ENCODE peak calls at places on chromosomes 3 and 15, in seven cellular contexts. One of them, this sample, is unnamed.

GRCh38 chr3:78907367-78907766 is 860.4 kb downstream of the ROBO1 start:
- DNase-seq in WTC11: no peak
- DNase-seq in stimulated activated CD4-positive, alpha-beta T cell treated with anti-CD3 and anti-CD28 coated beads, Interleukin-12 subunit alpha, Interleukin-12 subunit beta, amount 100 ng/mL, for 4 hours: no peak
- DNase-seq in WERI-Rb-1: no peak
- DNase-seq in HL-60: no peak
- DNase-seq in T-helper 2 cell: no peak
- DNase-seq in endothelial cell: no peak
- DNase-seq in this sample: no peak

GRCh38 chr3:172476339-172476738 is 28.1 kb upstream of the GHSR start:
- DNase-seq in WTC11: no peak
- DNase-seq in stimulated activated CD4-positive, alpha-beta T cell treated with anti-CD3 and anti-CD28 coated beads, Interleukin-12 subunit alpha, Interleukin-12 subunit beta, amount 100 ng/mL, for 4 hours: no peak
- DNase-seq in WERI-Rb-1: no peak
- DNase-seq in HL-60: peak; percentile 3
- DNase-seq in T-helper 2 cell: no peak
- DNase-seq in endothelial cell: no peak
- DNase-seq in this sample: no peak

GRCh38 chr3:114552527-114552812 is 258.6 kb downstream of the TIGIT start:
- DNase-seq in WTC11: no peak
- DNase-seq in stimulated activated CD4-positive, alpha-beta T cell treated with anti-CD3 and anti-CD28 coated beads, Interleukin-12 subunit alpha, Interleukin-12 subunit beta, amount 100 ng/mL, for 4 hours: no peak
- DNase-seq in WERI-Rb-1: no peak
- DNase-seq in HL-60: no peak
- DNase-seq in T-helper 2 cell: no peak
- DNase-seq in endothelial cell: no peak
- DNase-seq in this sample: no peak

GRCh38 chr3:129558772-129559564 is 16.0 kb downstream of the H1-8 start:
- DNase-seq in WTC11: no peak
- DNase-seq in stimulated activated CD4-positive, alpha-beta T cell treated with anti-CD3 and anti-CD28 coated beads, Interleukin-12 subunit alpha, Interleukin-12 subunit beta, amount 100 ng/mL, for 4 hours: no peak
- DNase-seq in WERI-Rb-1: peak; percentile 80
- DNase-seq in HL-60: peak; percentile 80
- DNase-seq in T-helper 2 cell: no peak
- DNase-seq in endothelial cell: no peak
- DNase-seq in this sample: no peak

GRCh38 chr3:3625461-3626271 is 173.6 kb upstream of the LRRN1 start:
- DNase-seq in WTC11: no peak
- DNase-seq in stimulated activated CD4-positive, alpha-beta T cell treated with anti-CD3 and anti-CD28 coated beads, Interleukin-12 subunit alpha, Interleukin-12 subunit beta, amount 100 ng/mL, for 4 hours: no peak
- DNase-seq in WERI-Rb-1: no peak
- DNase-seq in HL-60: no peak
- DNase-seq in T-helper 2 cell: no peak
- DNase-seq in endothelial cell: no peak
- DNase-seq in this sample: no peak

GRCh38 chr3:48467473-48468267 is 21.1 kb downstream of the ATRIP start:
- DNase-seq in WTC11: no peak
- DNase-seq in stimulated activated CD4-positive, alpha-beta T cell treated with anti-CD3 and anti-CD28 coated beads, Interleukin-12 subunit alpha, Interleukin-12 subunit beta, amount 100 ng/mL, for 4 hours: no peak
- DNase-seq in WERI-Rb-1: no peak
- DNase-seq in HL-60: no peak
- DNase-seq in T-helper 2 cell: no peak
- DNase-seq in endothelial cell: no peak
- DNase-seq in this sample: no peak

GRCh38 chr3:105516972-105517371 is 150.3 kb downstream of the ALCAM start:
- DNase-seq in WTC11: peak; percentile 13
- DNase-seq in stimulated activated CD4-positive, alpha-beta T cell treated with anti-CD3 and anti-CD28 coated beads, Interleukin-12 subunit alpha, Interleukin-12 subunit beta, amount 100 ng/mL, for 4 hours: no peak
- DNase-seq in WERI-Rb-1: no peak
- DNase-seq in HL-60: no peak
- DNase-seq in T-helper 2 cell: no peak
- DNase-seq in endothelial cell: peak; percentile 20
- DNase-seq in this sample: no peak

GRCh38 chr3:123834631-123835030 is 49.5 kb downstream of the MYLK start:
- DNase-seq in WTC11: no peak
- DNase-seq in stimulated activated CD4-positive, alpha-beta T cell treated with anti-CD3 and anti-CD28 coated beads, Interleukin-12 subunit alpha, Interleukin-12 subunit beta, amount 100 ng/mL, for 4 hours: no peak
- DNase-seq in WERI-Rb-1: no peak
- DNase-seq in HL-60: no peak
- DNase-seq in T-helper 2 cell: no peak
- DNase-seq in endothelial cell: no peak
- DNase-seq in this sample: no peak

GRCh38 chr3:194879991-194880939 is 194.6 kb downstream of the FAM43A start:
- DNase-seq in WTC11: no peak
- DNase-seq in stimulated activated CD4-positive, alpha-beta T cell treated with anti-CD3 and anti-CD28 coated beads, Interleukin-12 subunit alpha, Interleukin-12 subunit beta, amount 100 ng/mL, for 4 hours: no peak
- DNase-seq in WERI-Rb-1: peak; percentile 57
- DNase-seq in HL-60: no peak
- DNase-seq in T-helper 2 cell: no peak
- DNase-seq in endothelial cell: no peak
- DNase-seq in this sample: no peak

GRCh38 chr3:129352650-129353588 is 74.2 kb downstream of the HMCES start:
- DNase-seq in WTC11: no peak
- DNase-seq in stimulated activated CD4-positive, alpha-beta T cell treated with anti-CD3 and anti-CD28 coated beads, Interleukin-12 subunit alpha, Interleukin-12 subunit beta, amount 100 ng/mL, for 4 hours: no peak
- DNase-seq in WERI-Rb-1: no peak
- DNase-seq in HL-60: no peak
- DNase-seq in T-helper 2 cell: no peak
- DNase-seq in endothelial cell: no peak
- DNase-seq in this sample: no peak

GRCh38 chr15:88487176-88487795 is 19.8 kb downstream of the MRPS11 start:
- DNase-seq in WTC11: no peak
- DNase-seq in stimulated activated CD4-positive, alpha-beta T cell treated with anti-CD3 and anti-CD28 coated beads, Interleukin-12 subunit alpha, Interleukin-12 subunit beta, amount 100 ng/mL, for 4 hours: no peak
- DNase-seq in WERI-Rb-1: peak; percentile 46
- DNase-seq in HL-60: no peak
- DNase-seq in T-helper 2 cell: no peak
- DNase-seq in endothelial cell: no peak
- DNase-seq in this sample: no peak

GRCh38 chr3:45545476-45545875 is 49.1 kb upstream of the LIMD1 start:
- DNase-seq in WTC11: no peak
- DNase-seq in stimulated activated CD4-positive, alpha-beta T cell treated with anti-CD3 and anti-CD28 coated beads, Interleukin-12 subunit alpha, Interleukin-12 subunit beta, amount 100 ng/mL, for 4 hours: no peak
- DNase-seq in WERI-Rb-1: peak; percentile 27
- DNase-seq in HL-60: no peak
- DNase-seq in T-helper 2 cell: no peak
- DNase-seq in endothelial cell: no peak
- DNase-seq in this sample: no peak

GRCh38 chr3:153338487-153338886 is 176.5 kb downstream of the RAP2B start:
- DNase-seq in WTC11: no peak
- DNase-seq in stimulated activated CD4-positive, alpha-beta T cell treated with anti-CD3 and anti-CD28 coated beads, Interleukin-12 subunit alpha, Interleukin-12 subunit beta, amount 100 ng/mL, for 4 hours: no peak
- DNase-seq in WERI-Rb-1: no peak
- DNase-seq in HL-60: no peak
- DNase-seq in T-helper 2 cell: no peak
- DNase-seq in endothelial cell: no peak
- DNase-seq in this sample: no peak

GRCh38 chr15:69478259-69478687 is 25.7 kb downstream of the RPLP1 start:
- DNase-seq in WTC11: peak; percentile 84
- DNase-seq in stimulated activated CD4-positive, alpha-beta T cell treated with anti-CD3 and anti-CD28 coated beads, Interleukin-12 subunit alpha, Interleukin-12 subunit beta, amount 100 ng/mL, for 4 hours: peak; percentile 55
- DNase-seq in WERI-Rb-1: peak; percentile 76
- DNase-seq in HL-60: peak; percentile 36
- DNase-seq in T-helper 2 cell: no peak
- DNase-seq in endothelial cell: peak; percentile 80
- DNase-seq in this sample: peak; percentile 32

GRCh38 chr3:88589131-88589530 is 439.4 kb downstream of the C3orf38 start:
- DNase-seq in WTC11: no peak
- DNase-seq in stimulated activated CD4-positive, alpha-beta T cell treated with anti-CD3 and anti-CD28 coated beads, Interleukin-12 subunit alpha, Interleukin-12 subunit beta, amount 100 ng/mL, for 4 hours: no peak
- DNase-seq in WERI-Rb-1: no peak
- DNase-seq in HL-60: no peak
- DNase-seq in T-helper 2 cell: no peak
- DNase-seq in endothelial cell: no peak
- DNase-seq in this sample: no peak

GRCh38 chr3:133881987-133882825 is 13.5 kb downstream of the RAB6B start:
- DNase-seq in WTC11: no peak
- DNase-seq in stimulated activated CD4-positive, alpha-beta T cell treated with anti-CD3 and anti-CD28 coated beads, Interleukin-12 subunit alpha, Interleukin-12 subunit beta, amount 100 ng/mL, for 4 hours: no peak
- DNase-seq in WERI-Rb-1: no peak
- DNase-seq in HL-60: no peak
- DNase-seq in T-helper 2 cell: no peak
- DNase-seq in endothelial cell: no peak
- DNase-seq in this sample: no peak

GRCh38 chr3:133472242-133472641 is 72.4 kb downstream of the BFSP2 start:
- DNase-seq in WTC11: peak; percentile 61
- DNase-seq in stimulated activated CD4-positive, alpha-beta T cell treated with anti-CD3 and anti-CD28 coated beads, Interleukin-12 subunit alpha, Interleukin-12 subunit beta, amount 100 ng/mL, for 4 hours: no peak
- DNase-seq in WERI-Rb-1: no peak
- DNase-seq in HL-60: no peak
- DNase-seq in T-helper 2 cell: no peak
- DNase-seq in endothelial cell: no peak
- DNase-seq in this sample: no peak

GRCh38 chr3:144273611-144274010 is 302.0 kb downstream of the DIPK2A start:
- DNase-seq in WTC11: no peak
- DNase-seq in stimulated activated CD4-positive, alpha-beta T cell treated with anti-CD3 and anti-CD28 coated beads, Interleukin-12 subunit alpha, Interleukin-12 subunit beta, amount 100 ng/mL, for 4 hours: no peak
- DNase-seq in WERI-Rb-1: no peak
- DNase-seq in HL-60: no peak
- DNase-seq in T-helper 2 cell: no peak
- DNase-seq in endothelial cell: no peak
- DNase-seq in this sample: no peak

GRCh38 chr15:68154923-68155559 is 50.1 kb downstream of the CALML4 start:
- DNase-seq in WTC11: peak; percentile 28
- DNase-seq in stimulated activated CD4-positive, alpha-beta T cell treated with anti-CD3 and anti-CD28 coated beads, Interleukin-12 subunit alpha, Interleukin-12 subunit beta, amount 100 ng/mL, for 4 hours: peak; percentile 2
- DNase-seq in WERI-Rb-1: peak; percentile 38
- DNase-seq in HL-60: no peak
- DNase-seq in T-helper 2 cell: no peak
- DNase-seq in endothelial cell: peak; percentile 41
- DNase-seq in this sample: no peak

GRCh38 chr3:11335056-11335608 is 62.9 kb downstream of the ATG7 start:
- DNase-seq in WTC11: no peak
- DNase-seq in stimulated activated CD4-positive, alpha-beta T cell treated with anti-CD3 and anti-CD28 coated beads, Interleukin-12 subunit alpha, Interleukin-12 subunit beta, amount 100 ng/mL, for 4 hours: no peak
- DNase-seq in WERI-Rb-1: no peak
- DNase-seq in HL-60: no peak
- DNase-seq in T-helper 2 cell: no peak
- DNase-seq in endothelial cell: peak; percentile 38
- DNase-seq in this sample: no peak

GRCh38 chr3:161423911-161424522 is 52.7 kb upstream of the SPTSSB start:
- DNase-seq in WTC11: no peak
- DNase-seq in stimulated activated CD4-positive, alpha-beta T cell treated with anti-CD3 and anti-CD28 coated beads, Interleukin-12 subunit alpha, Interleukin-12 subunit beta, amount 100 ng/mL, for 4 hours: no peak
- DNase-seq in WERI-Rb-1: no peak
- DNase-seq in HL-60: no peak
- DNase-seq in T-helper 2 cell: no peak
- DNase-seq in endothelial cell: no peak
- DNase-seq in this sample: no peak

GRCh38 chr15:78364233-78364632 is 24.1 kb downstream of the CRABP1 start:
- DNase-seq in WTC11: no peak
- DNase-seq in stimulated activated CD4-positive, alpha-beta T cell treated with anti-CD3 and anti-CD28 coated beads, Interleukin-12 subunit alpha, Interleukin-12 subunit beta, amount 100 ng/mL, for 4 hours: no peak
- DNase-seq in WERI-Rb-1: no peak
- DNase-seq in HL-60: no peak
- DNase-seq in T-helper 2 cell: no peak
- DNase-seq in endothelial cell: no peak
- DNase-seq in this sample: no peak

GRCh38 chr15:62163847-62164499 is 1.1 kb downstream of the C2CD4B start:
- DNase-seq in WTC11: peak; percentile 53
- DNase-seq in stimulated activated CD4-positive, alpha-beta T cell treated with anti-CD3 and anti-CD28 coated beads, Interleukin-12 subunit alpha, Interleukin-12 subunit beta, amount 100 ng/mL, for 4 hours: no peak
- DNase-seq in WERI-Rb-1: peak; percentile 44
- DNase-seq in HL-60: no peak
- DNase-seq in T-helper 2 cell: no peak
- DNase-seq in endothelial cell: peak; percentile 44
- DNase-seq in this sample: no peak

GRCh38 chr3:57692404-57693191 is at the start of gene DENND6A:
- DNase-seq in WTC11: peak; percentile 90
- DNase-seq in stimulated activated CD4-positive, alpha-beta T cell treated with anti-CD3 and anti-CD28 coated beads, Interleukin-12 subunit alpha, Interleukin-12 subunit beta, amount 100 ng/mL, for 4 hours: peak; percentile 94
- DNase-seq in WERI-Rb-1: peak; percentile 96
- DNase-seq in HL-60: peak; percentile 82
- DNase-seq in T-helper 2 cell: peak; percentile 92
- DNase-seq in endothelial cell: peak; percentile 96
- DNase-seq in this sample: peak; percentile 96

GRCh38 chr3:16113704-16114103 is 60.8 kb upstream of the GALNT15 start:
- DNase-seq in WTC11: no peak
- DNase-seq in stimulated activated CD4-positive, alpha-beta T cell treated with anti-CD3 and anti-CD28 coated beads, Interleukin-12 subunit alpha, Interleukin-12 subunit beta, amount 100 ng/mL, for 4 hours: no peak
- DNase-seq in WERI-Rb-1: no peak
- DNase-seq in HL-60: no peak
- DNase-seq in T-helper 2 cell: no peak
- DNase-seq in endothelial cell: no peak
- DNase-seq in this sample: no peak

GRCh38 chr3:121362035-121362734 is 183.6 kb downstream of the POLQ start:
- DNase-seq in WTC11: no peak
- DNase-seq in stimulated activated CD4-positive, alpha-beta T cell treated with anti-CD3 and anti-CD28 coated beads, Interleukin-12 subunit alpha, Interleukin-12 subunit beta, amount 100 ng/mL, for 4 hours: no peak
- DNase-seq in WERI-Rb-1: no peak
- DNase-seq in HL-60: no peak
- DNase-seq in T-helper 2 cell: no peak
- DNase-seq in endothelial cell: no peak
- DNase-seq in this sample: no peak

GRCh38 chr3:171132873-171133272 is 106.4 kb upstream of the SLC2A2 start:
- DNase-seq in WTC11: no peak
- DNase-seq in stimulated activated CD4-positive, alpha-beta T cell treated with anti-CD3 and anti-CD28 coated beads, Interleukin-12 subunit alpha, Interleukin-12 subunit beta, amount 100 ng/mL, for 4 hours: no peak
- DNase-seq in WERI-Rb-1: no peak
- DNase-seq in HL-60: no peak
- DNase-seq in T-helper 2 cell: no peak
- DNase-seq in endothelial cell: no peak
- DNase-seq in this sample: no peak

GRCh38 chr3:31981206-31982181 is at the start of the genes OSBPL10 and ZNF860:
- DNase-seq in WTC11: peak; percentile 74
- DNase-seq in stimulated activated CD4-positive, alpha-beta T cell treated with anti-CD3 and anti-CD28 coated beads, Interleukin-12 subunit alpha, Interleukin-12 subunit beta, amount 100 ng/mL, for 4 hours: peak; percentile 10
- DNase-seq in WERI-Rb-1: peak; percentile 73
- DNase-seq in HL-60: peak; percentile 28
- DNase-seq in T-helper 2 cell: no peak
- DNase-seq in endothelial cell: peak; percentile 43
- DNase-seq in this sample: no peak